ENCODE peak calls at places on chromosomes 2 and 18, in seven cellular contexts. S, K, X, J, U, C and I are unnamed samples.

GRCh38 chr2:46298272-46298521 is 990 bp downstream of the EPAS1 start:
- DNase-seq in S (no peak), K (no peak), X (no peak), J (no peak), U (no peak), C (no peak), I (no peak)

GRCh38 chr18:79064228-79064627 is 5.0 kb upstream of the ATP9B start:
- DNase-seq in S (no peak), K (no peak), X (no peak), J (no peak), U (no peak), C (no peak), I (no peak)

GRCh38 chr2:143685439-143686078 is 556.3 kb downstream of the ARHGAP15 start:
- DNase-seq in S (no peak), K (no peak), X (no peak), J (no peak), U (no peak), C (no peak), I (no peak)

GRCh38 chr2:209208211-209208610 is 215.6 kb upstream of the MAP2 start:
- DNase-seq in S (no peak), K (peak), X (no peak), J (no peak), U (peak), C (no peak), I (peak)

GRCh38 chr18:9742588-9743131 is 34.6 kb downstream of the RAB31 start:
- DNase-seq in S (no peak), K (peak), X (no peak), J (no peak), U (no peak), C (no peak), I (peak)

GRCh38 chr2:221444106-221444505 is 128.0 kb downstream of the EPHA4 start:
- DNase-seq in S (no peak), K (peak), X (no peak), J (no peak), U (peak), C (no peak), I (peak)

GRCh38 chr2:222844323-222844722 is 16.5 kb upstream of the ACSL3 start:
- DNase-seq in S (peak), K (peak), X (no peak), J (no peak), U (peak), C (no peak), I (peak)

GRCh38 chr18:57809190-57809589 is 6.1 kb upstream of the ATP8B1 start:
- DNase-seq in S (no peak), K (no peak), X (no peak), J (no peak), U (no peak), C (no peak), I (no peak)